ENCODE peak calls at places on chromosomes 1 and 21, in seven cellular contexts. E is fibroblast of lung, N is pancreas, L is BJ, H is stomach, Q is left ventricle myocardium inferior, X is K562. U is an unnamed sample. For H3K36me3 and H3K27me3, the result is how much of the 10 kb centered on the place peaks cover.

GRCh38 chr1:41350055-41350378 is 11.2 kb upstream of the FOXO6 start:
- DNase-seq in Q (no peak), L (no peak), N (no peak), E (no peak), H (no peak), X (no peak), U (no peak)

GRCh38 chr1:174982971-174983689 is 16.6 kb upstream of the CACYBP start:
- DNase-seq in E (peak), Q (no peak), L (no peak), N (no peak), X (peak), H (no peak), U (peak)

GRCh38 chr1:154425172-154425571 is 20.0 kb downstream of the IL6R start:
- DNase-seq in Q (no peak), L (no peak), X (no peak), N (no peak), E (no peak), H (no peak), U (peak)

GRCh38 chr1:64848812-64849211 is 103.9 kb downstream of the RAVER2 start:
- DNase-seq in H (no peak), X (no peak), L (no peak), E (no peak), N (no peak), Q (no peak), U (no peak)

GRCh38 chr1:66733348-66734017 is 18.8 kb upstream of the DYNLT5 start:
- DNase-seq in H (no peak), E (peak), X (no peak), Q (no peak), N (no peak), L (no peak), U (no peak)

GRCh38 chr1:155220566-155220965 is 12.1 kb downstream of the MTX1 start:
- DNase-seq in E (no peak), X (no peak), L (no peak), N (no peak), Q (no peak), H (no peak), U (peak)

GRCh38 chr1:8121261-8122159 is 95.4 kb upstream of the ERRFI1 start:
- DNase-seq in E (peak), L (no peak), X (peak), Q (no peak), N (no peak), H (peak), U (peak)

GRCh38 chr1:179825798-179826460 is 51.7 kb downstream of the TOR1AIP2 start:
- DNase-seq in H (no peak), L (no peak), Q (no peak), N (no peak), X (no peak), E (no peak), U (no peak)

GRCh38 chr1:196115641-196116040 is 492.6 kb downstream of the KCNT2 start:
- DNase-seq in N (no peak), Q (peak), L (peak), H (no peak), E (peak), X (no peak), U (no peak)

GRCh38 chr1:101316801-101317200 is 80.0 kb downstream of the S1PR1 start:
- DNase-seq in L (no peak), H (no peak), N (no peak), Q (no peak), X (no peak), E (no peak), U (no peak)

GRCh38 chr1:76230894-76231293 is 156.3 kb downstream of the ST6GALNAC3 start:
- DNase-seq in Q (no peak), H (no peak), E (no peak), N (no peak), X (no peak), L (no peak), U (no peak)

GRCh38 chr1:6130596-6130995 is 49.5 kb downstream of the CHD5 start:
- DNase-seq in X (no peak), H (no peak), N (peak), E (no peak), Q (no peak), L (no peak), U (no peak)

GRCh38 chr1:236795757-236796719 is 946 bp downstream of the MTR start:
- DNase-seq in L (peak), Q (no peak), X (no peak), H (no peak), N (no peak), E (peak), U (peak)

GRCh38 chr1:83065952-83066727 is 932.8 kb downstream of the TTLL7 start:
- DNase-seq in Q (no peak), E (peak), L (no peak), H (no peak), X (no peak), N (no peak), U (no peak)

GRCh38 chr1:8120693-8121260 is 94.7 kb upstream of the ERRFI1 start:
- DNase-seq in L (no peak), N (no peak), X (no peak), H (peak), Q (no peak), E (no peak), U (no peak)

GRCh38 chr1:240426056-240426455 is 185.9 kb downstream of the GREM2 start:
- DNase-seq in L (no peak), N (no peak), H (no peak), E (no peak), Q (no peak), X (no peak), U (no peak)

GRCh38 chr1:40711465-40712404 is 20.2 kb downstream of the NFYC start:
- DNase-seq in X (peak), E (peak), H (no peak), Q (no peak), L (no peak), N (no peak), U (peak)

GRCh38 chr1:156067262-156067661 is 6.3 kb downstream of the RAB25 start:
- DNase-seq in H (no peak), L (no peak), Q (no peak), N (no peak), X (no peak), E (no peak), U (no peak)

GRCh38 chr1:31712625-31713024 is 8.8 kb upstream of the COL16A1 start:
- DNase-seq in L (peak), Q (peak), H (peak), X (no peak), E (peak), N (no peak), U (peak)

GRCh38 chr1:213720032-213720431 is 267.7 kb upstream of the PROX1 start:
- DNase-seq in H (no peak), X (no peak), L (no peak), E (no peak), Q (no peak), N (no peak), U (no peak)

GRCh38 chr1:72284398-72285073 is 2.2 kb upstream of the NEGR1 start:
- DNase-seq in E (peak), H (no peak), L (peak), X (no peak), Q (peak), N (peak), U (no peak)

GRCh38 chr1:15158506-15159165 is 5.1 kb downstream of the TMEM51 start:
- DNase-seq in H (no peak), L (peak), Q (no peak), E (peak), X (no peak), N (no peak), U (no peak)

GRCh38 chr21:46498335-46499050 is 39.8 kb downstream of the DIP2A start:
- DNase-seq in Q (no peak), E (no peak), N (peak), L (no peak), H (no peak), X (no peak), U (no peak)

GRCh38 chr1:46198026-46198826 is at the start of gene POMGNT1:
- DNase-seq in L (no peak), N (no peak), E (peak), H (peak), X (peak), Q (peak), U (peak)

GRCh38 chr1:224683981-224684380 is 67.9 kb downstream of the CNIH3 start:
- DNase-seq in H (no peak), X (no peak), N (no peak), L (no peak), E (no peak), Q (no peak), U (no peak)

GRCh38 chr1:34144743-34145142 is 20.3 kb downstream of the CSMD2 start:
- DNase-seq in N (no peak), L (no peak), E (no peak), Q (no peak), X (no peak), H (no peak), U (no peak)

GRCh38 chr1:208475951-208476824 is 232.0 kb upstream of the PLXNA2 start:
- DNase-seq in X (no peak), Q (no peak), E (peak), L (no peak), N (no peak), H (no peak), U (no peak)

GRCh38 chr1:227919916-227920315 is 27.8 kb downstream of the WNT9A start:
- DNase-seq in X (peak), E (no peak), Q (no peak), L (no peak), H (no peak), N (no peak), U (no peak)

GRCh38 chr1:17630048-17630830 is 90.7 kb downstream of the ARHGEF10L start:
- DNase-seq in H (peak), N (no peak), X (no peak), E (peak), Q (peak), L (no peak), U (no peak)

GRCh38 chr1:39980555-39981313 is 25.8 kb downstream of the MFSD2A start:
- DNase-seq in Q (no peak), X (no peak), H (peak), N (no peak), L (no peak), E (no peak), U (peak)

GRCh38 chr1:241357366-241358305 is 631 bp upstream of the RGS7 start:
- DNase-seq in Q (no peak), N (no peak), X (no peak), H (no peak), L (no peak), E (peak), U (no peak)

GRCh38 chr1:30191154-30191702 is 532.2 kb downstream of the MATN1 start:
- DNase-seq in Q (no peak), X (peak), L (peak), H (no peak), N (no peak), E (peak), U (peak)

GRCh38 chr21:42258150-42258884 is 39.4 kb downstream of the ABCG1 start:
- DNase-seq in N (peak), Q (peak), E (peak), L (no peak), H (peak), X (peak), U (peak)

GRCh38 chr1:91693542-91693941 is 192.4 kb downstream of the TGFBR3 start:
- DNase-seq in L (no peak), X (no peak), E (peak), N (peak), Q (peak), H (peak), U (no peak)

GRCh38 chr1:235910357-235911299 is 43.9 kb upstream of the LYST start:
- DNase-seq in E (peak), N (no peak), H (peak), L (peak), X (no peak), Q (no peak), U (no peak)

GRCh38 chr1:171357179-171357578 is 43.2 kb downstream of the FMO4 start:
- DNase-seq in H (no peak), Q (no peak), L (no peak), X (no peak), N (no peak), E (no peak), U (no peak)
- H3K36me3 ChIP-seq in H (under half), Q (under half), L (under half), X (under half), N (under half), E (under half), U (under half)

GRCh38 chr1:183498342-183498991 is 26.2 kb downstream of the SMG7 start:
- DNase-seq in H (no peak), L (no peak), Q (no peak), X (no peak), E (no peak), N (no peak), U (no peak)

GRCh38 chr1:183493540-183494245 is 21.4 kb downstream of the SMG7 start:
- DNase-seq in L (no peak), Q (no peak), X (no peak), E (no peak), H (no peak), N (no peak), U (no peak)

GRCh38 chr1:183490932-183491331 is 18.6 kb downstream of the SMG7 start:
- DNase-seq in L (no peak), N (no peak), H (no peak), X (no peak), Q (no peak), E (no peak), U (no peak)

GRCh38 chr1:183497218-183497617 is 24.9 kb downstream of the SMG7 start:
- DNase-seq in X (no peak), Q (no peak), N (no peak), L (no peak), E (no peak), H (no peak), U (no peak)

GRCh38 chr1:183495420-183495819 is 23.1 kb downstream of the SMG7 start:
- DNase-seq in X (no peak), N (no peak), L (no peak), H (no peak), E (no peak), Q (no peak), U (no peak)
- H3K27me3 ChIP-seq in X (under half), N (under half), L (under half), H (under half), E (under half), Q (under half), U (under half)

DNA sequence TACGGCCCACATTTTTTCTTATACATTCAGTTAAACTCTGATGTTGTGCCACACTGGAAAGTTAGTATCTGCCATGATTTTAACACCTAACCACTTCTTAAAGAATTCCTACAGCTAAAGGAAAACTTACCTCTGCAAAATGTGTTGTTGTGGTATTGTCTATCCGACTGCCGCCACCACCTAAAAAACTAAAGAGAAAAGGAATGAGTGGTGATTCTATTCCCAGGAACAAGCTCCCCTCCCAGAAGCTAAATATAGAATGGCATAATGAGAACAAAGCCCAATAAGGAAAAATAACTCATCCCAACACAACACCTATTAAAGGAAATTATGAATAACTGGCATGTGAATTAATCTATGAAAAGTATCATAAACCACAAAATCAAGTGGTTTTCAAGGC is 39.5 kb downstream of the RNF115 start:
- DNase-seq in H (no peak), X (no peak), N (no peak), L (no peak), E (no peak), Q (no peak), U (no peak)
- H3K4me3 ChIP-seq in H (peak), X (no peak), N (no peak), L (no peak), E (no peak), Q (peak), U (no peak)

DNA sequence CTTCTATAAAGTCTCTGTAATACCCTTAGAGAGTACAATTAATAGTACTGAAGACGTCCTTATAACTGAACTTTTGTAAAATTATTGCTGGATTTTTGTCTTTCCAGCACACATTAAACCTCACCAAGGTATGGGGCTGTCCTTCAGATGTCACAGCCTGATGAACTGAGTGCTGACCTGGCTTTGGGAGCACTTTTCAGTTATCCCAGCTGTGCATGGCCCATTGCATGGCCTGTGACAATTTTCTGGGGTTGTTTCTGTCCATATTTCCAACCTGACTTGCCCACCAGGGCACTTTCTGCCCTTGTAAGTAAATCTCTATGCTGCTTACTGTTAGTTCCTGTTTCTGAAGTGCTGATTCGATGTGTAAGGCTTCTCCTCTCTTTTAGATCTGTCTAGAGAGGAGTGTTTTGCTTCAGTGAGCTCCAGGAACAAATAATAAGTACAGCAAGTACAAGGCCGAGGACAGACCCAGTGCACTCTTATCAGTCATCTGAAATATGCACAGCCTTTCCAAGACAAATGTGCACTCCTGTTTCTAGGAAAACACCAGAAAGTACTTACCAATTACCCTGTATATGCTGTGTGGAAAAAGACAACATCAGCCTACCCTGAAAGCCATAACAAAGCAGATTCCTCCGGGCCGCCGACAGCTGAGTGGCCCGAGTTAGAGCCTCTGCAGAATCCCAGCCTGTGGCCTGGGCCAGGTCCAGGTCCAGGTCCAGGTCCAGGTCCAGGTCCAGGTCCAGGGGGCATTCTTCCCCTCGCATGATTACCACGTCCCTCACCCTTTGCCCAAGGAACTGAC is 121.7 kb downstream of the DHRS3 start:
- DNase-seq in E (no peak), Q (no peak), X (peak), N (no peak), L (no peak), H (no peak), U (peak)
- H3K36me3 ChIP-seq in E (under half), Q (under half), X (under half), N (under half), L (under half), H (under half), U (under half)

DNA sequence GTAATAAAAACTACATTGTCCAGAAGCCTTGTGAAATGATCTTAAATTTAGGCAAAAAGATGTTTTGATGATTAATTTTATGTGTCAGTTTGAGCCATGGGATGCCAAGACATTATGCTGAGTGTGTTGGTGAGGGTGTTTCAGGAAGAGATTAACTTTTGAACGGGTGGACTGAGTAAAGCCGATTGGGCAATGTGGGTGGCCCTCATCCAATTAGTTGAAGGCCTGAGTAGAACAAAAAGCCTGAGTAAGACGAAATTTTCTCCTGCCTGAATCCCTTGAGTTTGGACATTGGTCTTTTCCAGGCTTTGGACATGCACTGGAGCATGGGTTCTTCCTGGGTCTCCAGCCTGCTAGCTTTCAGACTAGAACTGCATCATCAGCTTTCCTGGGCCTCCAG is 63.7 kb downstream of the NIBAN1 start:
- DNase-seq in Q (peak), N (no peak), H (peak), E (peak), X (no peak), L (no peak), U (no peak)
- H3K27me3 ChIP-seq in Q (under half), N (under half), H (under half), E (under half), X (under half), L (under half), U (under half)

U was measured in small intestine.